ENCODE peak calls at places on chromosomes 12 and 14, in four cellular contexts. P is colonic mucosa, H is HFFc6, S is GM13977. U is an unnamed sample.

GRCh38 chr12:3225154-3225795 is 148.1 kb downstream of the TSPAN9 start:
- DNase-seq in P (no peak), H (peak), S (no peak), U (no peak)

GRCh38 chr14:30333934-30334333 is 225.0 kb upstream of the G2E3 start:
- DNase-seq in P (no peak), H (no peak), S (no peak), U (no peak)

GRCh38 chr12:24909667-24910066 is 39.2 kb downstream of the BCAT1 start:
- DNase-seq in P (peak), H (peak), S (no peak), U (peak)

GRCh38 chr12:108605000-108605689 is 7.3 kb upstream of the TMEM119 start:
- DNase-seq in P (no peak), H (peak), S (no peak), U (no peak)

GRCh38 chr12:113329791-113330417 is 5.0 kb downstream of the SLC8B1 start:
- DNase-seq in P (no peak), H (no peak), S (no peak), U (no peak)

GRCh38 chr12:24293549-24293948 is 344.1 kb upstream of the SOX5 start:
- DNase-seq in P (no peak), H (no peak), S (no peak), U (no peak)

GRCh38 chr14:31449971-31450610 is 7.2 kb downstream of the DTD2 start:
- DNase-seq in P (no peak), H (peak), S (peak), U (no peak)

GRCh38 chr12:69052613-69053408 is 119.8 kb upstream of the CPM start:
- DNase-seq in P (no peak), H (peak), S (no peak), U (peak)

GRCh38 chr12:101759396-101760047 is 20.3 kb upstream of the SYCP3 start:
- DNase-seq in P (no peak), H (peak), S (peak), U (no peak)

GRCh38 chr14:33030406-33030805 is 91.7 kb downstream of the NPAS3 start:
- DNase-seq in P (no peak), H (no peak), S (no peak), U (no peak)

GRCh38 chr14:72990171-72990570 is 36.7 kb downstream of the ZFYVE1 start:
- DNase-seq in P (no peak), H (no peak), S (no peak), U (no peak)

GRCh38 chr12:26954027-26954426 is 15.8 kb downstream of the FGFR1OP2 start:
- DNase-seq in P (no peak), H (no peak), S (no peak), U (no peak)

GRCh38 chr14:61280092-61280525 is 1.0 kb downstream of the TMEM30B start:
- DNase-seq in P (peak), H (no peak), S (no peak), U (no peak)

GRCh38 chr14:68113328-68113930 is 293.9 kb downstream of the RAD51B start:
- DNase-seq in P (no peak), H (no peak), S (no peak), U (no peak)

GRCh38 chr12:26188641-26189040 is 6.7 kb upstream of the SSPN start:
- DNase-seq in P (no peak), H (no peak), S (no peak), U (no peak)

GRCh38 chr14:104722938-104723650 is 935 bp upstream of the ADSS1 start:
- DNase-seq in P (peak), H (no peak), S (no peak), U (no peak)

GRCh38 chr12:12837025-12837872 is 24.1 kb downstream of the DDX47 start:
- DNase-seq in P (peak), H (peak), S (peak), U (no peak)

GRCh38 chr14:89911018-89911919 is 43.3 kb downstream of the EFCAB11 start:
- DNase-seq in P (peak), H (peak), S (no peak), U (no peak)

GRCh38 chr12:124184456-124184855 is 110.4 kb upstream of the RFLNA start:
- DNase-seq in P (no peak), H (no peak), S (no peak), U (no peak)
- TF ChIP-seq CTCF in P (no peak), H (no peak), S (no peak), U (no peak)

DNA sequence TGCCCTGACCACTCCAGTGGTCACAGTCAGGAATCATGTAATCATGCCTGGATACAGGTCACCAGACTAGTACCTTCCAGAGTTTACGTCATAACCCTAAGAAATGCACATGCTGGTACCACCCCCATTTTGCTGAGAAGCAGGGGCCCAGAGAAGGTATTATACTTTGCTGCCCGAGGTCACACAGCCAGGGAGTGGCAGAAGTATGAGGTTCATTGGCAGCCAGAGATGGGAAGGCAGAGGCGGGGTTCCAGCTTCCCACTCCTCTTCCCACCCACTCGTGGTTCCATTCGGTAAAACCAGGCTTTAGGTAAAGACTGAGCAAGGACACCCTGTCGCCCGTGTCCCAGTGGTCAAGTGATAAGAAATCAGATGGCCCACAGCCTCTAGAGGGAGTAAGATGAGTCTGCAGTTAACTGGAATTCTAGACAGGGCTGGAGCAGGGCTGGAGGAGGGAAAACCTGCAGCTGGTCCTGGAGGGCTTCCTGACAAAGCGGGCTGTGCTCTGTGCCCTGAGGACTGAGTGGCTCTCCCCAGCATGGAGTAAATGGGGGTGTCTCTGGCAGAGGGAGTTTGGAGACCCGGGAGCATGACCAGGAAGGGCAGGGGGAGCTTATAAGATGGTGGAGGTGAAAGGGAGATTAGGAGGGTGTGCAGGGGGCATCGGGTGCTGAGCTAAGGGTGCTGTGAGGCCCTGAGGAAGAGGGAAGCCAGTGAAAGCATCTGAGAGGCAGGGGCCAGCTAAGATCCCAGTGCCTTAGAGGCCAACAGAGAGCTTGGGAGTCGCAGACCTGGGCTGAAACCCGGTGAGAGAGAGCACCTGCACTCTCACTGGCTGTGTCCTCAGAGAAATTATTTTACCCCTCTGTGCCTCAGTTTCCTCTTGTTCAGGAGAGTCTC is 5.7 kb downstream of the FAM222A start:
- DNase-seq in P (no peak), H (peak), S (no peak), U (no peak)
- TF ChIP-seq CTCF in P (no peak), H (peak), S (no peak), U (peak)

GRCh38 chr12:121448771-121449315 is 48.9 kb downstream of the RNF34 start:
- DNase-seq in P (no peak), H (no peak), S (no peak), U (no peak)
- TF ChIP-seq CTCF in P (no peak), H (no peak), S (no peak), U (no peak)

GRCh38 chr12:51907083-51907863 is at the start of gene ACVRL1:
- DNase-seq in P (peak), H (no peak), S (no peak), U (no peak)
- TF ChIP-seq CTCF in P (no peak), H (no peak), S (no peak), U (no peak)

DNA sequence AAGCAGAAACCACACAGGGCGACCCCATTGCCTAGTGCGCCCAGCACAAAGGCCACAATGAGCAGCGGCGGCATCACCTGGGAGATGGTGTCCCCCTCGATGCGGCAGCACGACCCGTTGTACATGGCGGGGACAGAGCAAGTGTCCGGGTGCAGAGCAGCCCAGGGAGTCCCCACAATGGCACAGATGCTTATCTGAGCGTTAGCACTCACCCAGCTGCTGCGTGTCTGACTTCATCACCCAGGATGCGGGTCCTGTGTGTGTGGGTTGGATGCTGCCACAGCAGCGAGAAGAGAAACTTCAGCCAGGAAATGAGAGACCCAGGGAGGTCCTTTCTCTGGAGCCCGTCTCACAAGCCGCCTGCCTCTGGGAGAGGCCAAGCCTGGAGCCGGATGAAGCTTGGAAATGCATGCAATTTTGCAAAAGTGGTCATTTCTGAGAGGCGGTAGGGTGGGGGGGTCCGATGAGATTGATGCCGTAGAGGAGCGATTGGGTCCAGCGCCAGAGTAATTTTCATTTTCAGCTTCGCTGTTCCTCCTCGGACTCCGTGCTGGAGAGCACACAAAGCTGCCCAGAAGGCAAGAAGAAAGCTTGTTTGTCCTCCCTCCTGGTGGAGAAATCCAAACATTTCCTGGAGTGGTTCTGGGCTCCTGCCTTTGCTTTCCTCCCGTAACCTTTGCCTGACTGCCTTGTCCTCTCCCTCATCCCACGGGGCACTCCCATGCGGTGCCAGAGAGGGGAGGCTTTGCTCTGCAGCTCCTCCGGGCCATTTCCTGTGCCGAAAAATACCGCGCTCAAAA is at the start of gene HCAR1:
- DNase-seq in P (no peak), H (no peak), S (no peak), U (no peak)
- TF ChIP-seq CTCF in P (no peak), H (no peak), S (no peak), U (no peak)

DNA sequence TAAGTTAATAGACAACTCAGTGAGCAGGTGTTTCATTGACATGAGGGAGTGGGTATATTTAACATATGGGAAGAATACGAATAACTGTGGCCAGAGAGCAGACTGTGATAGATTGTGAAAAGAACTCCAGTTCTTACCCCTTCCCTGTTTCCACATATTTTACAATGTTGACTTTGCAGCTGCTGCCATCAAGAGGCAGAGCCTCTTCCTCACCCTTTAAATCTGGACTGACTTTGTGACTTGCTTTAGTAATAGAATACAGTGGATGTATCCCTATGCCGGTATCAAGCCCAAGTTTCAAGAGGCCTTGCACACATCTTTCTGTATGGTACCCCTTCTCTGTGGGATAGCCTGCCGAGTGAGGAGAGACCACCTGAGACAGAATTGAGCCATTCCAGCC is 356.7 kb downstream of the ETNK1 start:
- DNase-seq in P (no peak), H (peak), S (no peak), U (no peak)
- TF ChIP-seq CTCF in P (no peak), H (peak), S (no peak), U (no peak)

U was measured in AG04449.